ENCODE peak calls at places on chromosomes 1 and 21, in ten cellular contexts. One of them, this sample, is unnamed.

GRCh38 chr21:34630536-34631143 is 15.7 kb upstream of the RCAN1 start:
- DNase-seq in GM10248: peak; percentile 70
- DNase-seq in thoracic aorta: no peak
- DNase-seq in astrocyte of the spinal cord: peak; percentile 60
- DNase-seq in keratinocyte: no peak
- DNase-seq in mucosa of descending colon: no peak
- DNase-seq in psoas muscle: no peak
- DNase-seq in lower leg skin: peak; percentile 5
- DNase-seq in nephron progenitor cell: peak; percentile 25
- DNase-seq in AG04450: no peak
- DNase-seq in this sample: peak; percentile 22

GRCh38 chr1:118944133-118944532 is 44.0 kb downstream of the TBX15 start:
- DNase-seq in astrocyte of the spinal cord: peak; percentile 17
- DNase-seq in keratinocyte: no peak
- DNase-seq in GM10248: no peak
- DNase-seq in lower leg skin: no peak
- DNase-seq in psoas muscle: no peak
- DNase-seq in mucosa of descending colon: no peak
- DNase-seq in nephron progenitor cell: no peak
- DNase-seq in AG04450: no peak
- DNase-seq in thoracic aorta: no peak
- DNase-seq in this sample: no peak

GRCh38 chr21:35048706-35049617 is at the start of gene RUNX1:
- DNase-seq in AG04450: no peak
- DNase-seq in keratinocyte: no peak
- DNase-seq in thoracic aorta: no peak
- DNase-seq in lower leg skin: no peak
- DNase-seq in GM10248: peak; percentile 70
- DNase-seq in nephron progenitor cell: no peak
- DNase-seq in psoas muscle: peak; percentile 59
- DNase-seq in mucosa of descending colon: no peak
- DNase-seq in astrocyte of the spinal cord: peak; percentile 96
- DNase-seq in this sample: no peak

GRCh38 chr21:45070970-45071369 is 3.4 kb upstream of the ADARB1 start:
- DNase-seq in AG04450: no peak
- DNase-seq in GM10248: no peak
- DNase-seq in astrocyte of the spinal cord: no peak
- DNase-seq in keratinocyte: no peak
- DNase-seq in thoracic aorta: no peak
- DNase-seq in psoas muscle: peak; percentile 69
- DNase-seq in nephron progenitor cell: no peak
- DNase-seq in lower leg skin: no peak
- DNase-seq in mucosa of descending colon: no peak
- DNase-seq in this sample: no peak

GRCh38 chr1:235206533-235207201 is 45.6 kb upstream of the RBM34 start:
- DNase-seq in keratinocyte: no peak
- DNase-seq in psoas muscle: no peak
- DNase-seq in astrocyte of the spinal cord: peak; percentile 20
- DNase-seq in mucosa of descending colon: no peak
- DNase-seq in thoracic aorta: no peak
- DNase-seq in GM10248: no peak
- DNase-seq in nephron progenitor cell: no peak
- DNase-seq in AG04450: no peak
- DNase-seq in lower leg skin: no peak
- DNase-seq in this sample: no peak

GRCh38 chr1:26923711-26924110 is 2.2 kb downstream of the NUDC start:
- DNase-seq in lower leg skin: no peak
- DNase-seq in astrocyte of the spinal cord: peak; percentile 49
- DNase-seq in psoas muscle: no peak
- DNase-seq in nephron progenitor cell: no peak
- DNase-seq in AG04450: no peak
- DNase-seq in GM10248: no peak
- DNase-seq in thoracic aorta: no peak
- DNase-seq in keratinocyte: no peak
- DNase-seq in mucosa of descending colon: no peak
- DNase-seq in this sample: no peak

GRCh38 chr1:41495171-41495948 is 10.9 kb upstream of the EDN2 start:
- DNase-seq in nephron progenitor cell: no peak
- DNase-seq in lower leg skin: no peak
- DNase-seq in keratinocyte: no peak
- DNase-seq in mucosa of descending colon: peak; percentile 50
- DNase-seq in astrocyte of the spinal cord: peak; percentile 53
- DNase-seq in AG04450: no peak
- DNase-seq in psoas muscle: peak; percentile 72
- DNase-seq in GM10248: no peak
- DNase-seq in thoracic aorta: no peak
- DNase-seq in this sample: no peak

GRCh38 chr1:214037468-214037867 is 49.7 kb downstream of the PROX1 start:
- DNase-seq in lower leg skin: no peak
- DNase-seq in thoracic aorta: no peak
- DNase-seq in nephron progenitor cell: no peak
- DNase-seq in AG04450: no peak
- DNase-seq in keratinocyte: no peak
- DNase-seq in GM10248: no peak
- DNase-seq in astrocyte of the spinal cord: no peak
- DNase-seq in psoas muscle: no peak
- DNase-seq in mucosa of descending colon: no peak
- DNase-seq in this sample: no peak

GRCh38 chr1:44276901-44277300 is 63.6 kb downstream of the DMAP1 start:
- DNase-seq in astrocyte of the spinal cord: no peak
- DNase-seq in nephron progenitor cell: no peak
- DNase-seq in AG04450: no peak
- DNase-seq in GM10248: no peak
- DNase-seq in thoracic aorta: no peak
- DNase-seq in psoas muscle: no peak
- DNase-seq in lower leg skin: no peak
- DNase-seq in keratinocyte: no peak
- DNase-seq in mucosa of descending colon: no peak
- DNase-seq in this sample: no peak

GRCh38 chr1:209823143-209824041 is 4.4 kb upstream of the UTP25 start:
- DNase-seq in psoas muscle: no peak
- DNase-seq in lower leg skin: no peak
- DNase-seq in GM10248: peak; percentile 41
- DNase-seq in keratinocyte: no peak
- DNase-seq in AG04450: no peak
- DNase-seq in thoracic aorta: no peak
- DNase-seq in nephron progenitor cell: no peak
- DNase-seq in astrocyte of the spinal cord: peak; percentile 79
- DNase-seq in mucosa of descending colon: no peak
- DNase-seq in this sample: peak; percentile 74

GRCh38 chr1:8506995-8507615 is 189.2 kb downstream of the SLC45A1 start:
- DNase-seq in keratinocyte: no peak
- DNase-seq in psoas muscle: no peak
- DNase-seq in nephron progenitor cell: no peak
- DNase-seq in AG04450: no peak
- DNase-seq in astrocyte of the spinal cord: no peak
- DNase-seq in mucosa of descending colon: no peak
- DNase-seq in GM10248: no peak
- DNase-seq in thoracic aorta: no peak
- DNase-seq in lower leg skin: no peak
- DNase-seq in this sample: no peak

GRCh38 chr21:43315244-43316137 is 111.4 kb downstream of the SIK1 start:
- DNase-seq in lower leg skin: no peak
- DNase-seq in psoas muscle: peak; percentile 28
- DNase-seq in keratinocyte: no peak
- DNase-seq in GM10248: no peak
- DNase-seq in astrocyte of the spinal cord: no peak
- DNase-seq in AG04450: no peak
- DNase-seq in nephron progenitor cell: no peak
- DNase-seq in mucosa of descending colon: peak; percentile 50
- DNase-seq in thoracic aorta: no peak
- DNase-seq in this sample: no peak

GRCh38 chr1:24769656-24770651 is 24.7 kb downstream of the CLIC4 start:
- DNase-seq in lower leg skin: no peak
- DNase-seq in GM10248: peak; percentile 50
- DNase-seq in keratinocyte: no peak
- DNase-seq in thoracic aorta: no peak
- DNase-seq in AG04450: peak; percentile 92
- DNase-seq in astrocyte of the spinal cord: peak; percentile 96
- DNase-seq in nephron progenitor cell: no peak
- DNase-seq in psoas muscle: no peak
- DNase-seq in mucosa of descending colon: no peak
- DNase-seq in this sample: peak; percentile 29

GRCh38 chr1:44044071-44044801 is 13.0 kb upstream of the SLC6A9 start:
- DNase-seq in psoas muscle: no peak
- DNase-seq in GM10248: no peak
- DNase-seq in lower leg skin: no peak
- DNase-seq in thoracic aorta: no peak
- DNase-seq in astrocyte of the spinal cord: no peak
- DNase-seq in nephron progenitor cell: no peak
- DNase-seq in mucosa of descending colon: no peak
- DNase-seq in keratinocyte: no peak
- DNase-seq in AG04450: no peak
- DNase-seq in this sample: no peak

DNA sequence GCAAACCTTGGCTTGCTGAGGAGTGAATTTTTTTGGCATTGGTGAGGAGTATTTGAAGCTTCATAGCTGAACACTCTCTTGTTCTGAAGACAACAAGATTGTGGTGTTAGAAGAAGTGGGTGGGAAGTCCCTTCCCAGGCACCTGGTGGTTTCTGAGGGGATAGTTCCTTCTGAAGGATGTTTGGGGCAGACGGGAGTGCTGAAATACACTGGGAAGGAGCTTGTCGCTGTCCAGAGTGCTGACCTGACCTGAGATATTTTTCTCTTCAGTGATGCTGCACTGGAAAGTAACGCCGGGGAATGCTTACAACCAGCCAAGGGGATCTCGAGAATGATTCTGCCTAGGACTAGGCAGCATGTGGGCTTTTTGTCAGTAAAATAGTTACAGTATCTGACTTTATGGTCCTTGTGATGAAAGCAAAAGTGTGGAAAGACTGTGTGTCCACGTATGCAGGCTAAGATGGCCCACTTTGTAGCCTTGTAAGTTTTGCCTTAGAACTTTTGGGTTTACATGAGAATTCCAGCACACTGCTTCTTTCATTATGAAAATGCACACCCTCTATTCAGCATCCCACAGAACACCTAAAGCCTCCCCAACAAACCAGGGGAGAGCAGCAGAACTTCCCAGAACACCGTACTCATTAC is 33.1 kb upstream of the NFASC start:
- DNase-seq in thoracic aorta: no peak
- DNase-seq in mucosa of descending colon: no peak
- DNase-seq in keratinocyte: no peak
- DNase-seq in GM10248: peak; percentile 32
- DNase-seq in nephron progenitor cell: peak; percentile 91
- DNase-seq in astrocyte of the spinal cord: peak; percentile 45
- DNase-seq in AG04450: peak; percentile 11
- DNase-seq in lower leg skin: no peak
- DNase-seq in psoas muscle: no peak
- DNase-seq in this sample: no peak
- TF ChIP-seq CTCF in thoracic aorta: no peak
- TF ChIP-seq CTCF in mucosa of descending colon: no peak
- TF ChIP-seq CTCF in keratinocyte: no peak
- TF ChIP-seq CTCF in GM10248: no peak
- TF ChIP-seq CTCF in nephron progenitor cell: peak; percentile 42
- TF ChIP-seq CTCF in astrocyte of the spinal cord: no peak
- TF ChIP-seq CTCF in AG04450: peak; percentile 12
- TF ChIP-seq CTCF in lower leg skin: no peak
- TF ChIP-seq CTCF in psoas muscle: no peak
- TF ChIP-seq CTCF in this sample: no peak

GRCh38 chr21:38714998-38715397 is 90.7 kb upstream of the ETS2 start:
- DNase-seq in psoas muscle: no peak
- DNase-seq in AG04450: no peak
- DNase-seq in astrocyte of the spinal cord: no peak
- DNase-seq in mucosa of descending colon: no peak
- DNase-seq in nephron progenitor cell: no peak
- DNase-seq in keratinocyte: no peak
- DNase-seq in GM10248: no peak
- DNase-seq in lower leg skin: no peak
- DNase-seq in thoracic aorta: no peak
- DNase-seq in this sample: no peak

GRCh38 chr21:38716088-38716487 is 89.6 kb upstream of the ETS2 start:
- DNase-seq in AG04450: no peak
- DNase-seq in thoracic aorta: no peak
- DNase-seq in nephron progenitor cell: no peak
- DNase-seq in lower leg skin: no peak
- DNase-seq in mucosa of descending colon: no peak
- DNase-seq in psoas muscle: no peak
- DNase-seq in keratinocyte: no peak
- DNase-seq in GM10248: no peak
- DNase-seq in astrocyte of the spinal cord: no peak
- DNase-seq in this sample: no peak

GRCh38 chr21:38716942-38717341 is 88.8 kb upstream of the ETS2 start:
- DNase-seq in GM10248: no peak
- DNase-seq in thoracic aorta: no peak
- DNase-seq in astrocyte of the spinal cord: no peak
- DNase-seq in nephron progenitor cell: no peak
- DNase-seq in mucosa of descending colon: no peak
- DNase-seq in AG04450: no peak
- DNase-seq in lower leg skin: no peak
- DNase-seq in keratinocyte: no peak
- DNase-seq in psoas muscle: no peak
- DNase-seq in this sample: no peak

DNA sequence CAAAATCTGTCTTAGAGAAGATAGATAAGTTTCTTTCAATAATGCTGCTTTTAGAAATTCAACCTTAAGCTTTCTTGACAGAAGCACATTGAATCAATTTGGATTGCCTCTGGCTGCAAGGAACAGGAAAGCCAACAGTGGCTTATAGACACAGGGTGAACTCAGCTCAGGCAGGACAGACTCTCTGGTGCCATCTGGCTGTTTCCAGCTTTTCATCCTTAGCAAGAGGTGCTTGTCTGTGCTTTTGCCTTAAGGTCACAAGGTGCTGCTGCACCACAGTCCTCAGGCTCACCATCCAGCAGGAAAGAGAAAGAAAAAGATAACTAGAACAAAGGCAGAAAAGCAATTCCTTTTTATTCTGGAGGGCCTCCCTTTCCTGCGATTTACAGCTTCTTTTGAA is 93.7 kb upstream of the ETS2 start:
- DNase-seq in astrocyte of the spinal cord: peak; percentile 41
- DNase-seq in keratinocyte: no peak
- DNase-seq in GM10248: no peak
- DNase-seq in lower leg skin: no peak
- DNase-seq in mucosa of descending colon: no peak
- DNase-seq in thoracic aorta: no peak
- DNase-seq in AG04450: no peak
- DNase-seq in nephron progenitor cell: peak; percentile 8
- DNase-seq in psoas muscle: no peak
- DNase-seq in this sample: peak; percentile 16
- TF ChIP-seq CTCF in astrocyte of the spinal cord: peak; percentile 64
- TF ChIP-seq CTCF in keratinocyte: peak; percentile 77
- TF ChIP-seq CTCF in GM10248: peak; percentile 26
- TF ChIP-seq CTCF in lower leg skin: no peak
- TF ChIP-seq CTCF in mucosa of descending colon: peak; percentile 24
- TF ChIP-seq CTCF in thoracic aorta: peak; percentile 64
- TF ChIP-seq CTCF in AG04450: peak; percentile 53
- TF ChIP-seq CTCF in nephron progenitor cell: peak; percentile 16
- TF ChIP-seq CTCF in psoas muscle: peak; percentile 33
- TF ChIP-seq CTCF in this sample: peak; percentile 41

GRCh38 chr1:13965770-13966398 is 265.9 kb downstream of the PRDM2 start:
- DNase-seq in AG04450: no peak
- DNase-seq in thoracic aorta: no peak
- DNase-seq in lower leg skin: no peak
- DNase-seq in psoas muscle: peak; percentile 62
- DNase-seq in GM10248: peak; percentile 16
- DNase-seq in nephron progenitor cell: peak; percentile 70
- DNase-seq in mucosa of descending colon: no peak
- DNase-seq in keratinocyte: no peak
- DNase-seq in astrocyte of the spinal cord: peak; percentile 48
- DNase-seq in this sample: peak; percentile 45
- TF ChIP-seq CTCF in AG04450: peak; percentile 31
- TF ChIP-seq CTCF in thoracic aorta: peak; percentile 15
- TF ChIP-seq CTCF in lower leg skin: no peak
- TF ChIP-seq CTCF in psoas muscle: peak; percentile 14
- TF ChIP-seq CTCF in GM10248: peak; percentile 34
- TF ChIP-seq CTCF in nephron progenitor cell: peak; percentile 64
- TF ChIP-seq CTCF in mucosa of descending colon: no peak
- TF ChIP-seq CTCF in keratinocyte: peak; percentile 73
- TF ChIP-seq CTCF in astrocyte of the spinal cord: peak; percentile 46
- TF ChIP-seq CTCF in this sample: peak; percentile 33

GRCh38 chr1:88371396-88371795 is 312.7 kb upstream of the PKN2 start:
- DNase-seq in keratinocyte: no peak
- DNase-seq in psoas muscle: no peak
- DNase-seq in nephron progenitor cell: no peak
- DNase-seq in lower leg skin: no peak
- DNase-seq in GM10248: no peak
- DNase-seq in astrocyte of the spinal cord: no peak
- DNase-seq in AG04450: no peak
- DNase-seq in mucosa of descending colon: no peak
- DNase-seq in thoracic aorta: no peak
- DNase-seq in this sample: no peak
- TF ChIP-seq CTCF in keratinocyte: no peak
- TF ChIP-seq CTCF in psoas muscle: no peak
- TF ChIP-seq CTCF in nephron progenitor cell: no peak
- TF ChIP-seq CTCF in lower leg skin: no peak
- TF ChIP-seq CTCF in GM10248: no peak
- TF ChIP-seq CTCF in astrocyte of the spinal cord: no peak
- TF ChIP-seq CTCF in AG04450: no peak
- TF ChIP-seq CTCF in mucosa of descending colon: no peak
- TF ChIP-seq CTCF in thoracic aorta: no peak
- TF ChIP-seq CTCF in this sample: no peak

This sample was measured in prostate gland.